ENCODE peak calls at places on chromosomes 7 and 10, in nine cellular contexts. One of them, this sample, is unnamed.
A peak's percentile ranks its signal among the peaks of the same experiment; 100 is the strongest.

GRCh38 chr10:22210267-22210666 is 7.5 kb downstream of the EBLN1 start:
- DNase-seq in mesendoderm: no peak
- DNase-seq in hepatocyte: no peak
- DNase-seq in mesenchymal stem cell: no peak
- DNase-seq in HCT116: no peak
- DNase-seq in GM23248: no peak
- DNase-seq in K562: no peak
- DNase-seq in astrocyte: no peak
- DNase-seq in GM23338: no peak
- DNase-seq in this sample: no peak

GRCh38 chr7:28433604-28434254 is 21.4 kb downstream of the CREB5 start:
- DNase-seq in HCT116: no peak
- DNase-seq in hepatocyte: peak; percentile 67
- DNase-seq in K562: no peak
- DNase-seq in mesendoderm: peak; percentile 95
- DNase-seq in GM23248: peak; percentile 7
- DNase-seq in mesenchymal stem cell: peak; percentile 77
- DNase-seq in astrocyte: peak; percentile 40
- DNase-seq in GM23338: peak; percentile 94
- DNase-seq in this sample: no peak

GRCh38 chr10:128035557-128035973 is 90.7 kb downstream of the MKI67 start:
- DNase-seq in GM23248: peak; percentile 48
- DNase-seq in astrocyte: no peak
- DNase-seq in K562: peak; percentile 44
- DNase-seq in HCT116: peak; percentile 21
- DNase-seq in GM23338: peak; percentile 81
- DNase-seq in mesenchymal stem cell: peak; percentile 17
- DNase-seq in hepatocyte: no peak
- DNase-seq in mesendoderm: peak; percentile 57
- DNase-seq in this sample: peak; percentile 67

GRCh38 chr7:47846117-47846836 is 102.0 kb downstream of the PKD1L1 start:
- DNase-seq in astrocyte: peak; percentile 64
- DNase-seq in mesenchymal stem cell: peak; percentile 72
- DNase-seq in GM23338: no peak
- DNase-seq in hepatocyte: no peak
- DNase-seq in HCT116: peak; percentile 24
- DNase-seq in GM23248: peak; percentile 57
- DNase-seq in mesendoderm: no peak
- DNase-seq in K562: no peak
- DNase-seq in this sample: no peak

GRCh38 chr7:21293771-21294170 is 134.1 kb upstream of the SP4 start:
- DNase-seq in hepatocyte: no peak
- DNase-seq in astrocyte: no peak
- DNase-seq in GM23248: no peak
- DNase-seq in mesendoderm: peak; percentile 29
- DNase-seq in mesenchymal stem cell: no peak
- DNase-seq in GM23338: no peak
- DNase-seq in K562: no peak
- DNase-seq in HCT116: no peak
- DNase-seq in this sample: peak; percentile 60

GRCh38 chr7:16562456-16563220 is 36.0 kb downstream of the LRRC72 start:
- DNase-seq in GM23338: no peak
- DNase-seq in mesendoderm: no peak
- DNase-seq in K562: no peak
- DNase-seq in mesenchymal stem cell: no peak
- DNase-seq in HCT116: no peak
- DNase-seq in astrocyte: no peak
- DNase-seq in hepatocyte: no peak
- DNase-seq in GM23248: no peak
- DNase-seq in this sample: no peak

GRCh38 chr10:21099291-21099800 is 202.2 kb upstream of the NEBL start:
- DNase-seq in GM23248: no peak
- DNase-seq in mesenchymal stem cell: no peak
- DNase-seq in hepatocyte: no peak
- DNase-seq in GM23338: no peak
- DNase-seq in K562: no peak
- DNase-seq in HCT116: no peak
- DNase-seq in mesendoderm: no peak
- DNase-seq in astrocyte: no peak
- DNase-seq in this sample: no peak

GRCh38 chr10:127020260-127020659 is 115.0 kb downstream of the DOCK1 start:
- DNase-seq in mesendoderm: no peak
- DNase-seq in hepatocyte: no peak
- DNase-seq in K562: no peak
- DNase-seq in astrocyte: no peak
- DNase-seq in GM23338: no peak
- DNase-seq in GM23248: no peak
- DNase-seq in mesenchymal stem cell: no peak
- DNase-seq in HCT116: no peak
- DNase-seq in this sample: no peak

DNA sequence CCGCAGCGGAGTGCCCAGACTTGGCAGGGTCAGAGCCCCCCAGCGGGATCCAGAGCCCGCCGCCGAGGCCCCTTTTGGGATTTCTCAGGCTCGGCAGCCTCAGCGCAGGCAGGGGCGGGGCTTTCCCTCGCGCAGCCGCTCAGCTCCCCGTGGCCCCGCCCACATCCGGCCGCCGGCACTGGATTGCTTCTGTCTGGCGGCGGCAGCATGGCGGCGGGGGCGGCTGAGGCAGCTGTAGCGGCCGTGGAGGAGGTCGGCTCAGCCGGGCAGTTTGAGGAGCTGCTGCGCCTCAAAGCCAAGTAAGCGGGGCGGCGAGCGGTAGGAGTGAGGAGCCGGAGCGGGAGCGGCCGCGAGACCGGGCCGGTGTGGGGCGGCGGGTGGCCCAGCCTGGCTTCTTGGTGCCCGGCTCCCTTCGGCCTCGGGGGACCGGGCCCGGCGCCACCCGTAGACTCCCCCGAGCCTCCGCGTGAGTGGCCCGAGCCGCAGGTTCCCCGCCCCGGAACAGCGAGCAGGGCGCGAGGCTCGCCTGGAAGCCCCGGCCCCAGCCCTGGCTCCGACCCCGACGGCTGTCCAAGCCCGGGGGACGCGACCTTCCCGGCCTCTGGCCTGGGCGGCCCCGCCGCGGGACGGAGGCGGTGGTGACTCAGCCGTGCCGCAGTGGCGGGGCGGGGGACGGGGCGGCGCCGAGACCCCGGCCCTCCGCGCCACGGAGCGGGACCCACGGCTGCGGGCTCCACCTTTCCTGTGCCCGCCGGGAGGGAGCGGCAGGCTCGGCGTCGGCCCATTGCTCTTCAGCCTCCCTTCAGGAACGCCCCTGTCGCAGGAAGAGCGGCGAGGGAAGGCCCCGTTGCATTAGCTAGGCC is at the start of gene GLRX3:
- DNase-seq in mesenchymal stem cell: peak; percentile 87
- DNase-seq in astrocyte: peak; percentile 64
- DNase-seq in mesendoderm: peak; percentile 92
- DNase-seq in HCT116: peak; percentile 3
- DNase-seq in GM23248: peak; percentile 96
- DNase-seq in GM23338: peak; percentile 95
- DNase-seq in K562: peak; percentile 90
- DNase-seq in hepatocyte: peak; percentile 97
- DNase-seq in this sample: peak; percentile 97
- H3K4me1 ChIP-seq in mesenchymal stem cell: peaks cover 20% of the 10 kb centered on the region
- H3K4me1 ChIP-seq in astrocyte: peaks cover 9% of the 10 kb centered on the region
- H3K4me1 ChIP-seq in mesendoderm: peaks cover 2% of the 10 kb centered on the region
- H3K4me1 ChIP-seq in HCT116: peaks cover 24% of the 10 kb centered on the region
- H3K4me1 ChIP-seq in GM23248: peaks cover 24% of the 10 kb centered on the region
- H3K4me1 ChIP-seq in GM23338: peaks cover 15% of the 10 kb centered on the region
- H3K4me1 ChIP-seq in K562: peaks cover 7% of the 10 kb centered on the region
- H3K4me1 ChIP-seq in hepatocyte: peaks cover 15% of the 10 kb centered on the region
- H3K4me1 ChIP-seq in this sample: peaks cover 9% of the 10 kb centered on the region

DNA sequence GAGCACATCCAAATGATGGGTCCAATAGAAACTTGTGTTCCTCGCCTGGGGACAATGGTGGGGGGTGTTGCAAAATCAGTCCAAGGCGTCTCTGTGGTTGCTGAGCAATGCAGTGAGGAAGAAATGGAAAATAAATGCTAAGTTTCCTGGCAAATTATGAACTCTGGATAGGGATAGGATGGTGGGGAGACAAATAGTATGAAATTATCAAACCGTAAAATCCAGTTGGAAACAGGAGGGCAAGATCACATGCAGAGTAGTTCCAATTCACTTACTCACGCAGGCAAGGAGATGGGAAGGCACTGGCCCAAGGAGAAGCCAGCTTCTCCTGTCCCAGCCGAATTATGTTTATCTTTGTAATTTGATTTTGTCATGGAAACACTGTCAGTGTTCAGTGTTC is 382.6 kb downstream of the SORCS3 start:
- DNase-seq in mesendoderm: no peak
- DNase-seq in HCT116: no peak
- DNase-seq in astrocyte: peak; percentile 62
- DNase-seq in mesenchymal stem cell: no peak
- DNase-seq in GM23248: no peak
- DNase-seq in hepatocyte: no peak
- DNase-seq in GM23338: no peak
- DNase-seq in K562: no peak
- DNase-seq in this sample: no peak
- H3K4me2 ChIP-seq in mesendoderm: no peak overlapping the region
- H3K4me2 ChIP-seq in HCT116: no peak overlapping the region
- H3K4me2 ChIP-seq in astrocyte: no peak overlapping the region
- H3K4me2 ChIP-seq in mesenchymal stem cell: no peak overlapping the region
- H3K4me2 ChIP-seq in GM23248: no peak overlapping the region
- H3K4me2 ChIP-seq in hepatocyte: no peak overlapping the region
- H3K4me2 ChIP-seq in GM23338: peak overlapping the region; percentile 25
- H3K4me2 ChIP-seq in K562: no peak overlapping the region
- H3K4me2 ChIP-seq in this sample: peak overlapping the region; percentile 18

GRCh38 chr7:4725014-4725951 is 43.2 kb downstream of the FOXK1 start:
- DNase-seq in astrocyte: peak; percentile 92
- DNase-seq in mesenchymal stem cell: peak; percentile 97
- DNase-seq in GM23338: peak; percentile 30
- DNase-seq in K562: no peak
- DNase-seq in HCT116: no peak
- DNase-seq in GM23248: peak; percentile 96
- DNase-seq in mesendoderm: peak; percentile 49
- DNase-seq in hepatocyte: no peak
- DNase-seq in this sample: peak; percentile 73

GRCh38 chr7:4726051-4726450 is 44.0 kb downstream of the FOXK1 start:
- DNase-seq in GM23338: no peak
- DNase-seq in mesendoderm: no peak
- DNase-seq in K562: no peak
- DNase-seq in mesenchymal stem cell: peak; percentile 64
- DNase-seq in hepatocyte: no peak
- DNase-seq in astrocyte: no peak
- DNase-seq in GM23248: peak; percentile 15
- DNase-seq in HCT116: no peak
- DNase-seq in this sample: no peak

GRCh38 chr7:4727914-4728705 is 46.0 kb downstream of the FOXK1 start:
- DNase-seq in mesendoderm: no peak
- DNase-seq in GM23248: no peak
- DNase-seq in HCT116: no peak
- DNase-seq in mesenchymal stem cell: peak; percentile 45
- DNase-seq in GM23338: no peak
- DNase-seq in K562: no peak
- DNase-seq in astrocyte: no peak
- DNase-seq in hepatocyte: no peak
- DNase-seq in this sample: no peak

GRCh38 chr7:4724648-4725013 is 42.5 kb downstream of the FOXK1 start:
- DNase-seq in hepatocyte: no peak
- DNase-seq in mesendoderm: peak; percentile 30
- DNase-seq in astrocyte: peak; percentile 39
- DNase-seq in mesenchymal stem cell: peak; percentile 49
- DNase-seq in K562: no peak
- DNase-seq in GM23248: peak; percentile 50
- DNase-seq in GM23338: no peak
- DNase-seq in HCT116: no peak
- DNase-seq in this sample: no peak

DNA sequence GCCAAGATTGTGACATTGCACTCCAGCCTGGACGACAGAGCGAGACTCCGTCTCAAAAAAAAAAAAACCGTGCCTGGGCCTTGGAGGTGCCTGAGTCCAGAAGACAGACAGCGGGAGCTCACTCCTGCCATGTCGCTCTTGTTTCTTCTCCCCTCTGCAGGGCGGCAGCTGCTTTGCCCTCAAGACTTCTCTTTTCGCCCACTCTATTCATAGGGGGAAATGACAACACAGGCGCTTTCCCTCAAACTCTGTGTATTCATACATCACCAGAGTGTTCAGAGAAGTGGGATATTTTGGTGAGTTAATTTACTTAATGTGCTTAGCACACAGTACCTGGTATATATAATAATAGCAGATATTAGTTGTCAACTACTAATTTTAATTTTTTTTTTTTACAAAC is 44.5 kb downstream of the FOXK1 start:
- DNase-seq in GM23248: no peak
- DNase-seq in hepatocyte: no peak
- DNase-seq in GM23338: no peak
- DNase-seq in K562: no peak
- DNase-seq in mesendoderm: no peak
- DNase-seq in HCT116: no peak
- DNase-seq in astrocyte: no peak
- DNase-seq in mesenchymal stem cell: no peak
- DNase-seq in this sample: no peak
- H3K27ac ChIP-seq in GM23248: peak overlapping the region; percentile 97
- H3K27ac ChIP-seq in hepatocyte: peak overlapping the region; percentile 85
- H3K27ac ChIP-seq in GM23338: no peak overlapping the region
- H3K27ac ChIP-seq in K562: no peak overlapping the region
- H3K27ac ChIP-seq in mesendoderm: no peak overlapping the region
- H3K27ac ChIP-seq in HCT116: no peak overlapping the region
- H3K27ac ChIP-seq in astrocyte: no peak overlapping the region
- H3K27ac ChIP-seq in mesenchymal stem cell: no peak overlapping the region
- H3K27ac ChIP-seq in this sample: no peak overlapping the region

GRCh38 chr10:5692476-5693358 is 8.1 kb downstream of the TASOR2 start:
- DNase-seq in mesenchymal stem cell: peak; percentile 81
- DNase-seq in astrocyte: peak; percentile 23
- DNase-seq in hepatocyte: peak; percentile 84
- DNase-seq in mesendoderm: peak; percentile 83
- DNase-seq in GM23338: peak; percentile 81
- DNase-seq in K562: peak; percentile 81
- DNase-seq in GM23248: peak; percentile 64
- DNase-seq in HCT116: no peak
- DNase-seq in this sample: peak; percentile 80

GRCh38 chr10:5698062-5698461 is 13.4 kb downstream of the TASOR2 start:
- DNase-seq in astrocyte: no peak
- DNase-seq in HCT116: no peak
- DNase-seq in GM23338: peak; percentile 35
- DNase-seq in GM23248: no peak
- DNase-seq in K562: no peak
- DNase-seq in hepatocyte: no peak
- DNase-seq in mesenchymal stem cell: no peak
- DNase-seq in mesendoderm: peak; percentile 76
- DNase-seq in this sample: no peak

GRCh38 chr10:5691786-5692185 is 7.1 kb downstream of the TASOR2 start:
- DNase-seq in astrocyte: no peak
- DNase-seq in mesendoderm: no peak
- DNase-seq in mesenchymal stem cell: no peak
- DNase-seq in hepatocyte: no peak
- DNase-seq in K562: no peak
- DNase-seq in GM23338: peak; percentile 19
- DNase-seq in HCT116: no peak
- DNase-seq in GM23248: no peak
- DNase-seq in this sample: no peak

GRCh38 chr10:5694573-5694972 is 9.9 kb downstream of the TASOR2 start:
- DNase-seq in HCT116: no peak
- DNase-seq in K562: no peak
- DNase-seq in mesenchymal stem cell: no peak
- DNase-seq in GM23338: no peak
- DNase-seq in hepatocyte: no peak
- DNase-seq in astrocyte: no peak
- DNase-seq in GM23248: no peak
- DNase-seq in mesendoderm: no peak
- DNase-seq in this sample: no peak

DNA sequence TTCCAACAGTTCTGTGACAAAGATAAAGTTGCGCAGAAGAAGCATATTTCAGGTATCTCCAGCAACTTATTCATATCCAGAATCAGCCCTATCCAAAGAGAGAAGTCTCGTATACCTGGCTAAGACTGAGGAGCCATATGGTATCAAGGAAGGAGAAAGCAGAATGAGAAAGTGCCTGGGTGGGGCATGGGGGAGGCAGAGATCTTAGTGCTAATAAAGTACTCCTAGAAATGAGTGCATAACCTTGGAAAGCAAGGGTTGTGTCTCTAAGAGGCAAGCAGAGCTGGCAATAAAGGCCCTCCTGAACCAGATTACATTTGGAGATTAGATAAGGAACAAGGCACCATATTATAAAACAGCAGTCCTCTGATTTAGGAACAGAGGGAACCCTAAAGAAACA is 12.7 kb downstream of the TASOR2 start:
- DNase-seq in hepatocyte: no peak
- DNase-seq in HCT116: no peak
- DNase-seq in GM23338: no peak
- DNase-seq in mesenchymal stem cell: no peak
- DNase-seq in GM23248: no peak
- DNase-seq in astrocyte: no peak
- DNase-seq in K562: no peak
- DNase-seq in mesendoderm: peak; percentile 51
- DNase-seq in this sample: no peak
- H3K4me1 ChIP-seq in hepatocyte: peaks cover 23% of the 10 kb centered on the region
- H3K4me1 ChIP-seq in HCT116: no peaks in the 10 kb centered on the region
- H3K4me1 ChIP-seq in GM23338: peaks cover 37% of the 10 kb centered on the region
- H3K4me1 ChIP-seq in mesenchymal stem cell: peaks cover 7% of the 10 kb centered on the region
- H3K4me1 ChIP-seq in GM23248: no peaks in the 10 kb centered on the region
- H3K4me1 ChIP-seq in astrocyte: peaks cover 8% of the 10 kb centered on the region
- H3K4me1 ChIP-seq in K562: peaks cover 31% of the 10 kb centered on the region
- H3K4me1 ChIP-seq in mesendoderm: peaks cover 12% of the 10 kb centered on the region
- H3K4me1 ChIP-seq in this sample: peaks cover 21% of the 10 kb centered on the region